ENCODE peak calls at places on chromosomes 11 and 22, in five cellular contexts. One of them, this sample, is unnamed.

GRCh38 chr11:68002943-68003845 is 703 bp downstream of the UNC93B1 start:
- DNase-seq in astrocyte of the hippocampus: peak
- DNase-seq in activated T-cell treated with anti-CD3 and anti-CD28 coated beads, Interleukin-2, amount 50 U/mL, for 1 hour: peak
- DNase-seq in posterior vena cava: no peak
- DNase-seq in GM03348: peak
- DNase-seq in this sample: peak

GRCh38 chr11:31687256-31687655 is 123.9 kb downstream of the PAX6 start:
- DNase-seq in astrocyte of the hippocampus: no peak
- DNase-seq in activated T-cell treated with anti-CD3 and anti-CD28 coated beads, Interleukin-2, amount 50 U/mL, for 1 hour: no peak
- DNase-seq in posterior vena cava: no peak
- DNase-seq in GM03348: no peak
- DNase-seq in this sample: no peak

GRCh38 chr11:132177106-132177505 is 806.7 kb downstream of the NTM start:
- DNase-seq in astrocyte of the hippocampus: peak
- DNase-seq in activated T-cell treated with anti-CD3 and anti-CD28 coated beads, Interleukin-2, amount 50 U/mL, for 1 hour: no peak
- DNase-seq in posterior vena cava: no peak
- DNase-seq in GM03348: peak
- DNase-seq in this sample: no peak

GRCh38 chr11:122439911-122440782 is 215.4 kb upstream of the UBASH3B start:
- DNase-seq in astrocyte of the hippocampus: peak
- DNase-seq in activated T-cell treated with anti-CD3 and anti-CD28 coated beads, Interleukin-2, amount 50 U/mL, for 1 hour: no peak
- DNase-seq in posterior vena cava: peak
- DNase-seq in GM03348: peak
- DNase-seq in this sample: no peak

GRCh38 chr11:96307748-96308133 is 35.3 kb downstream of the MAML2 start:
- DNase-seq in astrocyte of the hippocampus: peak
- DNase-seq in activated T-cell treated with anti-CD3 and anti-CD28 coated beads, Interleukin-2, amount 50 U/mL, for 1 hour: no peak
- DNase-seq in posterior vena cava: no peak
- DNase-seq in GM03348: peak
- DNase-seq in this sample: no peak

GRCh38 chr11:74806267-74806666 is 57.6 kb downstream of the RNF169 start:
- DNase-seq in astrocyte of the hippocampus: no peak
- DNase-seq in activated T-cell treated with anti-CD3 and anti-CD28 coated beads, Interleukin-2, amount 50 U/mL, for 1 hour: no peak
- DNase-seq in posterior vena cava: no peak
- DNase-seq in GM03348: no peak
- DNase-seq in this sample: no peak

GRCh38 chr11:119347940-119348339 is 1.4 kb upstream of the MFRP start:
- DNase-seq in astrocyte of the hippocampus: no peak
- DNase-seq in activated T-cell treated with anti-CD3 and anti-CD28 coated beads, Interleukin-2, amount 50 U/mL, for 1 hour: no peak
- DNase-seq in posterior vena cava: no peak
- DNase-seq in GM03348: no peak
- DNase-seq in this sample: peak

GRCh38 chr22:28002863-28003565 is 84.0 kb upstream of the PITPNB start:
- DNase-seq in astrocyte of the hippocampus: no peak
- DNase-seq in activated T-cell treated with anti-CD3 and anti-CD28 coated beads, Interleukin-2, amount 50 U/mL, for 1 hour: no peak
- DNase-seq in posterior vena cava: no peak
- DNase-seq in GM03348: peak
- DNase-seq in this sample: no peak

GRCh38 chr22:47372596-47373385 is 610.3 kb downstream of the TBC1D22A start:
- DNase-seq in astrocyte of the hippocampus: no peak
- DNase-seq in activated T-cell treated with anti-CD3 and anti-CD28 coated beads, Interleukin-2, amount 50 U/mL, for 1 hour: peak
- DNase-seq in posterior vena cava: peak
- DNase-seq in GM03348: no peak
- DNase-seq in this sample: peak

GRCh38 chr11:85096939-85097338 is 530.2 kb downstream of the DLG2 start:
- DNase-seq in astrocyte of the hippocampus: no peak
- DNase-seq in activated T-cell treated with anti-CD3 and anti-CD28 coated beads, Interleukin-2, amount 50 U/mL, for 1 hour: no peak
- DNase-seq in posterior vena cava: no peak
- DNase-seq in GM03348: no peak
- DNase-seq in this sample: no peak

GRCh38 chr11:44698228-44698923 is 28.4 kb upstream of the TSPAN18 start:
- DNase-seq in astrocyte of the hippocampus: no peak
- DNase-seq in activated T-cell treated with anti-CD3 and anti-CD28 coated beads, Interleukin-2, amount 50 U/mL, for 1 hour: no peak
- DNase-seq in posterior vena cava: no peak
- DNase-seq in GM03348: no peak
- DNase-seq in this sample: no peak

GRCh38 chr11:100687032-100687629 is at the start of gene ARHGAP42:
- DNase-seq in astrocyte of the hippocampus: peak
- DNase-seq in activated T-cell treated with anti-CD3 and anti-CD28 coated beads, Interleukin-2, amount 50 U/mL, for 1 hour: peak
- DNase-seq in posterior vena cava: peak
- DNase-seq in GM03348: peak
- DNase-seq in this sample: peak

GRCh38 chr11:1761110-1761856 is 2.4 kb downstream of the CTSD start:
- DNase-seq in astrocyte of the hippocampus: no peak
- DNase-seq in activated T-cell treated with anti-CD3 and anti-CD28 coated beads, Interleukin-2, amount 50 U/mL, for 1 hour: no peak
- DNase-seq in posterior vena cava: no peak
- DNase-seq in GM03348: no peak
- DNase-seq in this sample: peak

GRCh38 chr11:78212586-78213371 is 24.1 kb downstream of the USP35 start:
- DNase-seq in astrocyte of the hippocampus: no peak
- DNase-seq in activated T-cell treated with anti-CD3 and anti-CD28 coated beads, Interleukin-2, amount 50 U/mL, for 1 hour: no peak
- DNase-seq in posterior vena cava: no peak
- DNase-seq in GM03348: peak
- DNase-seq in this sample: no peak

GRCh38 chr11:7196396-7197146 is 55.1 kb upstream of the SYT9 start:
- DNase-seq in astrocyte of the hippocampus: no peak
- DNase-seq in activated T-cell treated with anti-CD3 and anti-CD28 coated beads, Interleukin-2, amount 50 U/mL, for 1 hour: no peak
- DNase-seq in posterior vena cava: no peak
- DNase-seq in GM03348: no peak
- DNase-seq in this sample: no peak

GRCh38 chr11:18720086-18720810 is 5.7 kb downstream of the IGSF22 start:
- DNase-seq in astrocyte of the hippocampus: no peak
- DNase-seq in activated T-cell treated with anti-CD3 and anti-CD28 coated beads, Interleukin-2, amount 50 U/mL, for 1 hour: no peak
- DNase-seq in posterior vena cava: no peak
- DNase-seq in GM03348: peak
- DNase-seq in this sample: no peak

GRCh38 chr11:118929496-118930151 is 3.9 kb upstream of the BCL9L start:
- DNase-seq in astrocyte of the hippocampus: peak
- DNase-seq in activated T-cell treated with anti-CD3 and anti-CD28 coated beads, Interleukin-2, amount 50 U/mL, for 1 hour: peak
- DNase-seq in posterior vena cava: peak
- DNase-seq in GM03348: peak
- DNase-seq in this sample: peak

GRCh38 chr11:14364322-14364721 is 5.3 kb upstream of the RRAS2 start:
- DNase-seq in astrocyte of the hippocampus: peak
- DNase-seq in activated T-cell treated with anti-CD3 and anti-CD28 coated beads, Interleukin-2, amount 50 U/mL, for 1 hour: no peak
- DNase-seq in posterior vena cava: no peak
- DNase-seq in GM03348: no peak
- DNase-seq in this sample: no peak

GRCh38 chr22:28013611-28014010 is 94.6 kb upstream of the PITPNB start:
- DNase-seq in astrocyte of the hippocampus: no peak
- DNase-seq in activated T-cell treated with anti-CD3 and anti-CD28 coated beads, Interleukin-2, amount 50 U/mL, for 1 hour: no peak
- DNase-seq in posterior vena cava: peak
- DNase-seq in GM03348: no peak
- DNase-seq in this sample: peak

GRCh38 chr11:8354622-8355417 is 91.1 kb upstream of the LMO1 start:
- DNase-seq in astrocyte of the hippocampus: peak
- DNase-seq in activated T-cell treated with anti-CD3 and anti-CD28 coated beads, Interleukin-2, amount 50 U/mL, for 1 hour: no peak
- DNase-seq in posterior vena cava: peak
- DNase-seq in GM03348: no peak
- DNase-seq in this sample: peak

This sample was measured in spleen.